ENCODE peak calls at places on chromosomes 2 and 18, in six cellular contexts. A is A549, Z is K562, Q is IMR-90, I is WTC11, E is SK-N-SH. V is an unnamed sample.
A peak's percentile ranks its signal among the peaks of the same experiment; 100 is the strongest.

GRCh38 chr2:20224716-20225293 is at the start of gene SDC1:
- DNase-seq in A (peak; percentile 82), Z (peak; percentile 39), Q (peak; percentile 45), I (peak; percentile 65), E (peak; percentile 96), V (peak; percentile 79)

GRCh38 chr18:77207540-77207939 is 42.1 kb upstream of the GALR1 start:
- DNase-seq in A (peak; percentile 68), Z (no peak), Q (peak; percentile 65), I (peak; percentile 53), E (peak; percentile 64), V (no peak)

GRCh38 chr2:105929506-105929905 is 184.8 kb downstream of the NCK2 start:
- DNase-seq in A (no peak), Z (no peak), Q (no peak), I (no peak), E (peak; percentile 46), V (no peak)

GRCh38 chr18:46071894-46072867 is at the start of gene PSTPIP2:
- DNase-seq in A (no peak), Z (peak; percentile 72), Q (peak; percentile 54), I (peak; percentile 63), E (peak; percentile 84), V (peak; percentile 73)

GRCh38 chr18:3392467-3392855 is 57.5 kb upstream of the TGIF1 start:
- DNase-seq in A (no peak), Z (no peak), Q (no peak), I (no peak), E (no peak), V (no peak)

GRCh38 chr2:71536311-71536710 is 83.0 kb downstream of the DYSF start:
- DNase-seq in A (no peak), Z (no peak), Q (no peak), I (peak; percentile 7), E (no peak), V (no peak)

GRCh38 chr2:111126581-111126980 is 5.9 kb downstream of the BCL2L11 start:
- DNase-seq in A (no peak), Z (no peak), Q (no peak), I (no peak), E (no peak), V (no peak)

GRCh38 chr18:37564796-37565137 is 831 bp downstream of the CELF4 start:
- DNase-seq in A (peak; percentile 21), Z (peak; percentile 41), Q (peak; percentile 21), I (peak; percentile 90), E (peak; percentile 52), V (peak; percentile 92)

GRCh38 chr18:725641-726040 is 13.2 kb upstream of the ENOSF1 start:
- DNase-seq in A (no peak), Z (no peak), Q (no peak), I (no peak), E (no peak), V (no peak)

GRCh38 chr2:171478345-171478744 is 43.9 kb upstream of the CYBRD1 start:
- DNase-seq in A (no peak), Z (no peak), Q (peak; percentile 69), I (no peak), E (no peak), V (no peak)

GRCh38 chr2:28915939-28916338 is 21.5 kb downstream of the WDR43 start:
- DNase-seq in A (peak; percentile 15), Z (no peak), Q (no peak), I (no peak), E (no peak), V (no peak)

GRCh38 chr2:232329716-232330067 is 48.9 kb upstream of the ALPP start:
- DNase-seq in A (no peak), Z (no peak), Q (no peak), I (no peak), E (no peak), V (no peak)

GRCh38 chr2:25894135-25894830 is 16.0 kb upstream of the ASXL2 start:
- DNase-seq in A (no peak), Z (no peak), Q (peak; percentile 56), I (no peak), E (peak; percentile 47), V (no peak)

GRCh38 chr18:73254564-73254963 is 386.8 kb upstream of the NETO1 start:
- DNase-seq in A (no peak), Z (peak; percentile 9), Q (no peak), I (peak; percentile 15), E (no peak), V (no peak)

GRCh38 chr2:228688007-228688645 is 506.6 kb upstream of the SPHKAP start:
- DNase-seq in A (peak; percentile 5), Z (no peak), Q (peak; percentile 81), I (no peak), E (no peak), V (no peak)

GRCh38 chr2:211367711-211368110 is 811.3 kb downstream of the CPS1 start:
- DNase-seq in A (no peak), Z (no peak), Q (no peak), I (no peak), E (no peak), V (no peak)

GRCh38 chr2:191218292-191218898 is 26.8 kb upstream of the MYO1B start:
- DNase-seq in A (peak; percentile 97), Z (peak; percentile 47), Q (peak; percentile 92), I (peak; percentile 73), E (peak; percentile 48), V (peak; percentile 73)

GRCh38 chr2:158034198-158034831 is 67.4 kb upstream of the UPP2 start:
- DNase-seq in A (peak; percentile 75), Z (peak; percentile 74), Q (peak; percentile 48), I (peak; percentile 31), E (peak; percentile 39), V (no peak)

GRCh38 chr2:9336209-9336533 is 87.2 kb downstream of the ITGB1BP1 start:
- DNase-seq in A (no peak), Z (peak; percentile 41), Q (peak; percentile 60), I (no peak), E (peak; percentile 72), V (no peak)

GRCh38 chr2:397561-398325 is 109.9 kb upstream of the ALKAL2 start:
- DNase-seq in A (no peak), Z (no peak), Q (no peak), I (no peak), E (no peak), V (no peak)

GRCh38 chr2:95158441-95158840 is 1.2 kb downstream of the ZNF514 start:
- DNase-seq in A (no peak), Z (peak; percentile 48), Q (no peak), I (no peak), E (no peak), V (no peak)

GRCh38 chr2:120252207-120253020 is at the start of gene RALB:
- DNase-seq in A (peak; percentile 96), Z (peak; percentile 99), Q (peak; percentile 97), I (peak; percentile 100), E (peak; percentile 99), V (peak; percentile 99)

GRCh38 chr2:64212346-64212745 is 68.1 kb upstream of the PELI1 start:
- DNase-seq in A (peak; percentile 17), Z (peak; percentile 54), Q (peak; percentile 45), I (no peak), E (no peak), V (no peak)

GRCh38 chr2:27378096-27378808 is 2.3 kb downstream of the ZNF513 start:
- DNase-seq in A (peak; percentile 52), Z (no peak), Q (no peak), I (no peak), E (peak; percentile 55), V (peak; percentile 52)

GRCh38 chr18:68822926-68823325 is 25.0 kb downstream of the CCDC102B start:
- DNase-seq in A (no peak), Z (no peak), Q (no peak), I (no peak), E (no peak), V (no peak)

GRCh38 chr2:219344756-219345458 is 12.4 kb upstream of the RESP18 start:
- DNase-seq in A (no peak), Z (no peak), Q (peak; percentile 12), I (no peak), E (no peak), V (no peak)

GRCh38 chr2:140975237-140975636 is 1155.6 kb downstream of the LRP1B start:
- DNase-seq in A (no peak), Z (no peak), Q (peak; percentile 59), I (no peak), E (no peak), V (no peak)

GRCh38 chr2:75605770-75606535 is 40.6 kb upstream of the MRPL19 start:
- DNase-seq in A (peak; percentile 70), Z (no peak), Q (peak; percentile 97), I (no peak), E (no peak), V (no peak)
- TF ChIP-seq USF2 in A (no peak), Z (no peak), Q (no peak), I (no peak), E (no peak), V (no peak)

GRCh38 chr2:233449921-233450853 is 95.9 kb downstream of the DGKD start:
- DNase-seq in A (no peak), Z (no peak), Q (no peak), I (no peak), E (no peak), V (no peak)

GRCh38 chr2:233448565-233448964 is 94.3 kb downstream of the DGKD start:
- DNase-seq in A (peak; percentile 65), Z (no peak), Q (no peak), I (no peak), E (no peak), V (no peak)

GRCh38 chr2:233447506-233448219 is 93.4 kb downstream of the DGKD start:
- DNase-seq in A (no peak), Z (no peak), Q (no peak), I (no peak), E (no peak), V (no peak)

GRCh38 chr2:233448220-233448559 is 93.9 kb downstream of the DGKD start:
- DNase-seq in A (peak; percentile 68), Z (peak; percentile 31), Q (no peak), I (peak; percentile 42), E (no peak), V (peak; percentile 15)

DNA sequence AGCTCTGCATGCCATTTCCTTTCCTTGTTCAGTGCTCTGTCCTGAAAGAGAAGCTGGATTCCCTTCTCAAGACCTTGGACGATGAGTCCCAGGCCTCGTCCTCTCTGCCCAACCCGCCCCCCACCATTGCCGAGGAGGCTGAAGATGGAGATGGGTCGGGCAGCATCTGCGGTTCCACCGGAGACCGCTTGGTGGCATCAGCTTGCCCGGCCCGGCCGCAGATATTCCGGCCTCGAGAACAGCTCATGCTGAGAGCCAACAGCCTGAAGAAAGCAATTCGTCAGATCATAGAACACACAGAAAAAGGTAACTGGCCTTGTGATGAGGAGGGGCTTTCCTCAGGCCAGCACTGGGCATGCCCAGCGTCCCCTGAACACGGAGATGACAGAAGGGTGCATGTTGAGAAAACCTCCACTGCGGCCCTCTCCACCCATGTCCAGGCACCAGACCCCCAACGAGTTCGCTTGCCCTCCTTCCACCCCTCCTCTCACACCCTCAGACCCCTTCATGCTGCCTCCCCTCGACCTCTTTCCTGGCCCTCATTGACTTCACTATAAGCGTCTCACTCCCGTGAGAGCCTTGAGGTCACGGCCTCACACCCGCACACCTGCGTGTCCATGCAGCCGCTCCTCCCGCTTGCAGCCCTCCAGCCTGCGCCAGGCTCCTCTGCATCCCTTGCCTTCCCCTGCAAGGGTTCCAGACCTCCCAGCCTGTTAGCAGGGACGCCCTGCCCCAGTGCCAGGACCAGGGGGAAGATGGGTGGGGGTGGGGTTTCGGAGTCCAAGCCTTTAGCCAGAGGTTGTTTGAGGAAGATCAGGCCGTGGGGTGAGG is 95.0 kb downstream of the DGKD start:
- DNase-seq in A (peak; percentile 77), Z (no peak), Q (peak; percentile 48), I (peak; percentile 81), E (peak; percentile 56), V (peak; percentile 85)
- TF ChIP-seq USF2 in A (no peak), Z (no peak), Q (no peak), I (no peak), E (no peak), V (no peak)

GRCh38 chr2:100614455-100615000 is 51.7 kb downstream of the PDCL3 start:
- DNase-seq in A (no peak), Z (no peak), Q (no peak), I (no peak), E (no peak), V (no peak)
- TF ChIP-seq USF2 in A (no peak), Z (no peak), Q (no peak), I (no peak), E (no peak), V (no peak)

GRCh38 chr2:230798769-230799399 is 65.9 kb upstream of the ITM2C start:
- DNase-seq in A (peak; percentile 45), Z (peak; percentile 50), Q (peak; percentile 62), I (no peak), E (peak; percentile 41), V (no peak)
- TF ChIP-seq USF2 in A (no peak), Z (no peak), Q (no peak), I (no peak), E (no peak), V (no peak)

V was measured in H1.